ENCODE peak calls at places on chromosome 5, in four cellular contexts. R is NCI-H1105, J is upper lobe of right lung, L is RWPE1. Z is an unnamed sample.

GRCh38 chr5:158463971-158464370 is 605.0 kb upstream of the CLINT1 start:
- DNase-seq in L (peak), R (no peak), J (no peak), Z (no peak)

GRCh38 chr5:88145603-88146467 is 122.8 kb downstream of the TMEM161B start:
- DNase-seq in R (no peak), J (peak), L (no peak), Z (no peak)

GRCh38 chr5:65702036-65702435 is 19.9 kb downstream of the SGTB start:
- DNase-seq in J (no peak), L (no peak), R (no peak), Z (no peak)

GRCh38 chr5:175836741-175837729 is 34.3 kb upstream of the CPLX2 start:
- DNase-seq in R (peak), L (no peak), J (no peak), Z (no peak)

GRCh38 chr5:93601053-93601429 is 18.0 kb downstream of the NR2F1 start:
- DNase-seq in R (no peak), L (no peak), J (no peak), Z (no peak)

GRCh38 chr5:9173281-9174048 is 372.4 kb downstream of the SEMA5A start:
- DNase-seq in L (peak), R (no peak), J (no peak), Z (no peak)

GRCh38 chr5:146722361-146722779 is 156.2 kb downstream of the PPP2R2B start:
- DNase-seq in R (no peak), L (no peak), J (no peak), Z (no peak)

GRCh38 chr5:92641031-92641962 is 939.7 kb downstream of the NR2F1-AS1 start:
- DNase-seq in R (peak), L (peak), J (no peak), Z (no peak)

GRCh38 chr5:124111886-124112285 is 599.9 kb downstream of the CSNK1G3 start:
- DNase-seq in L (peak), R (no peak), J (no peak), Z (no peak)

GRCh38 chr5:172897691-172898512 is 61.3 kb upstream of the RPL26L1 start:
- DNase-seq in L (no peak), J (no peak), R (no peak), Z (no peak)

GRCh38 chr5:157342822-157343402 is 77.0 kb downstream of the CYFIP2 start:
- DNase-seq in J (no peak), L (peak), R (no peak), Z (no peak)

GRCh38 chr5:3601929-3602712 is 6.5 kb downstream of the IRX1 start:
- DNase-seq in J (no peak), L (no peak), R (no peak), Z (no peak)

GRCh38 chr5:81924467-81924866 is 47.4 kb upstream of the ATG10 start:
- DNase-seq in R (no peak), J (no peak), L (no peak), Z (no peak)

GRCh38 chr5:435961-436640 is 6.9 kb upstream of the EXOC3 start:
- DNase-seq in J (peak), R (peak), L (peak), Z (no peak)

GRCh38 chr5:10577371-10578291 is 13.8 kb downstream of the ANKRD33B start:
- DNase-seq in J (no peak), L (no peak), R (no peak), Z (no peak)

GRCh38 chr5:169384661-169385060 is 83.7 kb upstream of the SLIT3 start:
- DNase-seq in J (no peak), R (no peak), L (no peak), Z (no peak)

GRCh38 chr5:161023591-161023990 is 171.6 kb upstream of the ATP10B start:
- DNase-seq in J (no peak), L (no peak), R (no peak), Z (no peak)

GRCh38 chr5:132046915-132047314 is 13.5 kb upstream of the IL3 start:
- DNase-seq in J (peak), L (no peak), R (no peak), Z (no peak)

GRCh38 chr5:117657591-117657990 is 1083.0 kb upstream of the SEMA6A start:
- DNase-seq in R (peak), J (no peak), L (no peak), Z (no peak)

GRCh38 chr5:61202213-61202612 is 39.9 kb upstream of the SMIM15 start:
- DNase-seq in L (no peak), J (no peak), R (no peak), Z (no peak)

GRCh38 chr5:105903069-105903468 is 1767.7 kb downstream of the EFNA5 start:
- DNase-seq in R (no peak), L (no peak), J (no peak), Z (no peak)

GRCh38 chr5:76583163-76584047 is 39.8 kb downstream of the F2RL2 start:
- DNase-seq in L (peak), J (no peak), R (no peak), Z (no peak)

GRCh38 chr5:92565673-92566072 is 1015.3 kb downstream of the NR2F1-AS1 start:
- DNase-seq in L (no peak), J (no peak), R (no peak), Z (no peak)

GRCh38 chr5:93044860-93045666 is 536.0 kb downstream of the NR2F1-AS1 start:
- DNase-seq in R (no peak), J (no peak), L (no peak), Z (no peak)

GRCh38 chr5:38641003-38641402 is 84.6 kb upstream of the LIFR start:
- DNase-seq in L (no peak), R (no peak), J (no peak), Z (no peak)

GRCh38 chr5:168865973-168866372 is 286.8 kb upstream of the PANK3 start:
- DNase-seq in R (no peak), L (no peak), J (no peak), Z (no peak)

GRCh38 chr5:127012933-127013332 is 17.4 kb downstream of the MARCHF3 start:
- DNase-seq in L (no peak), J (no peak), R (no peak), Z (no peak)

GRCh38 chr5:169116961-169117461 is 183.9 kb downstream of the SLIT3 start:
- DNase-seq in L (no peak), R (no peak), J (no peak), Z (no peak)

GRCh38 chr5:172777381-172778222 is 6.6 kb upstream of the DUSP1 start:
- DNase-seq in J (peak), R (no peak), L (peak), Z (peak)

GRCh38 chr5:33649801-33650482 is 209.2 kb downstream of the TARS1 start:
- DNase-seq in L (peak), R (no peak), J (no peak), Z (no peak)

GRCh38 chr5:1430121-1430795 is 15.0 kb downstream of the SLC6A3 start:
- DNase-seq in J (peak), L (no peak), R (no peak), Z (no peak)

GRCh38 chr5:112174959-112175594 is 244.0 kb downstream of the EPB41L4A start:
- DNase-seq in L (peak), J (no peak), R (peak), Z (no peak)

GRCh38 chr5:33662721-33663435 is 222.1 kb downstream of the TARS1 start:
- DNase-seq in J (no peak), L (no peak), R (no peak), Z (no peak)

GRCh38 chr5:172005708-172006377 is 595 bp downstream of the FBXW11 start:
- DNase-seq in R (no peak), J (peak), L (peak), Z (no peak)

GRCh38 chr5:94057655-94058054 is 316.3 kb upstream of the POU5F2 start:
- DNase-seq in R (no peak), L (no peak), J (no peak), Z (no peak)

GRCh38 chr5:109803854-109804253 is 114.1 kb downstream of the MAN2A1 start:
- DNase-seq in R (no peak), L (no peak), J (no peak), Z (no peak)

GRCh38 chr5:92899611-92900010 is 681.4 kb downstream of the NR2F1-AS1 start:
- DNase-seq in J (no peak), L (no peak), R (no peak), Z (no peak)

GRCh38 chr5:178902849-178903248 is 7.1 kb downstream of the ZFP2 start:
- DNase-seq in J (no peak), R (no peak), L (no peak), Z (no peak)